ENCODE peak calls at places on chromosomes 12 and 14, in four cellular contexts. B, T, L and H are unnamed samples. For H3K4me1, the result is how much of the 10 kb centered on the place peaks cover.

GRCh38 chr12:93889516-93890202 is 212.5 kb downstream of the CRADD start:
- DNase-seq in B (no peak), T (no peak), L (no peak), H (no peak)

GRCh38 chr14:73283592-73284379 is 46.5 kb downstream of the PAPLN start:
- DNase-seq in B (peak), T (no peak), L (no peak), H (no peak)

GRCh38 chr12:80580254-80580653 is 127.2 kb upstream of the MYF6 start:
- DNase-seq in B (peak), T (no peak), L (no peak), H (no peak)

GRCh38 chr12:80187660-80188090 is 88.3 kb downstream of the OTOGL start:
- DNase-seq in B (peak), T (no peak), L (peak), H (no peak)

GRCh38 chr12:60052483-60052882 is 456.7 kb downstream of the SLC16A7 start:
- DNase-seq in B (no peak), T (no peak), L (peak), H (no peak)

GRCh38 chr12:118840399-118840798 is 140.9 kb upstream of the SRRM4 start:
- DNase-seq in B (no peak), T (no peak), L (no peak), H (no peak)

GRCh38 chr12:132672678-132673077 is 14.5 kb downstream of the POLE start:
- DNase-seq in B (no peak), T (no peak), L (no peak), H (no peak)

GRCh38 chr12:118711185-118711584 is 270.2 kb upstream of the SRRM4 start:
- DNase-seq in B (no peak), T (no peak), L (no peak), H (no peak)

GRCh38 chr14:75042040-75042439 is 9.2 kb downstream of the MLH3 start:
- DNase-seq in B (no peak), T (no peak), L (peak), H (no peak)

GRCh38 chr14:95495538-95496025 is 20.9 kb downstream of the SYNE3 start:
- DNase-seq in B (no peak), T (no peak), L (peak), H (peak)

GRCh38 chr12:27814851-27815591 is 35.0 kb upstream of the MANSC4 start:
- DNase-seq in B (peak), T (no peak), L (no peak), H (no peak)

GRCh38 chr12:114625294-114625851 is 58.6 kb downstream of the TBX3 start:
- DNase-seq in B (peak), T (no peak), L (peak), H (no peak)

GRCh38 chr14:94447986-94448808 is 4.4 kb downstream of the SERPINA11 start:
- DNase-seq in B (no peak), T (no peak), L (no peak), H (no peak)

GRCh38 chr12:38588618-38589309 is 272.2 kb downstream of the ALG10B start:
- DNase-seq in B (no peak), T (no peak), L (no peak), H (no peak)

GRCh38 chr14:68722968-68723577 is 69.8 kb downstream of the ZFP36L1 start:
- DNase-seq in B (no peak), T (no peak), L (no peak), H (no peak)

GRCh38 chr12:72535591-72535990 is 263.4 kb downstream of the TRHDE start:
- DNase-seq in B (no peak), T (no peak), L (no peak), H (no peak)

GRCh38 chr12:20525064-20525610 is 156.8 kb downstream of the PDE3A start:
- DNase-seq in B (no peak), T (no peak), L (no peak), H (no peak)

GRCh38 chr12:122352394-122352793 is 70.1 kb downstream of the CLIP1 start:
- DNase-seq in B (no peak), T (no peak), L (no peak), H (no peak)

GRCh38 chr12:3326850-3327780 is 163.9 kb upstream of the PRMT8 start:
- DNase-seq in B (no peak), T (no peak), L (no peak), H (no peak)

GRCh38 chr12:3328081-3328480 is 162.9 kb upstream of the PRMT8 start:
- DNase-seq in B (no peak), T (no peak), L (no peak), H (no peak)

GRCh38 chr12:3328571-3328970 is 162.4 kb upstream of the PRMT8 start:
- DNase-seq in B (no peak), T (no peak), L (no peak), H (no peak)

GRCh38 chr12:3325736-3326135 is 165.3 kb upstream of the PRMT8 start:
- DNase-seq in B (no peak), T (no peak), L (no peak), H (no peak)

DNA sequence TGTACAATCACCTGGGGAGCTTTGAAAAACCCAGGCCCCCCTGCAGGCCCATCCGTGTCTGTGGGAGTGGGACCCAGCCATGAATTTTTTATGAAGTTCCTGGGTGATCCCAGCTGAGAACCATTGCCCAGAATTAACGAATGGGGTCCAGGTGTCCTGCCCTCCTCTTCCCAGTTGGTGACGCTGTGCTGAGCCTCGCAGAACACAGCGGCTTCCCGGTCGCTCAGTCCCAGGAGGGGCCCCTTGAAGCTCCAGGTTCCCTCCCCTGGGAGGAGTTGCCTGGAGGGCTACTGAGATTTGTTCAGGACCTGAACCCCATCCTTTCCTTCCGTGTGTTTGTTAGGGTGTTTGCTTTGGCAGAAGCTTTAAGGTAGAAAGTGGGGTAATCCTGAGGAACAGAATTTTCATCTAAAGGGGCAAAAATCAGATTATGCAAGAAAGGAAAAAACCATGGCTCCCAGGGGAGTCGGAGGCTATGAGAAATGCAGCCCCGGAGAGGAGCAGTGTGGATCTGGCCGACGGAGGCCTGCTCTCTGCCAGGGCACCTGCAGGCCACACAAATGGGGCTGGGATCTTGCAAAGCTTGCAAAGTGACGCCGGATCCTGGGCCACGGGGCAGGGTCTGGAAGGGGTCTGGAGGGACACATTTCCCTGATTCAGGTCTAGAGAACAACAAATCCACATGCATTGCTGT is 164.7 kb upstream of the PRMT8 start:
- DNase-seq in B (no peak), T (no peak), L (no peak), H (no peak)
- H3K4me1 ChIP-seq in B (under half), T (under half), L (under half), H (under half)

GRCh38 chr12:120988658-120989057 is 10.3 kb downstream of the HNF1A start:
- DNase-seq in B (no peak), T (no peak), L (no peak), H (no peak)
- H3K4me1 ChIP-seq in B (under half), T (under half), L (under half), H (under half)

GRCh38 chr12:111437816-111438454 is 32.2 kb downstream of the SH2B3 start:
- DNase-seq in B (peak), T (no peak), L (peak), H (no peak)

GRCh38 chr12:111438501-111438900 is 32.8 kb downstream of the SH2B3 start:
- DNase-seq in B (peak), T (peak), L (peak), H (peak)

GRCh38 chr12:111436266-111436665 is 30.5 kb downstream of the SH2B3 start:
- DNase-seq in B (no peak), T (no peak), L (no peak), H (no peak)

GRCh38 chr12:111435661-111436201 is 30.0 kb downstream of the SH2B3 start:
- DNase-seq in B (no peak), T (no peak), L (no peak), H (peak)

DNA sequence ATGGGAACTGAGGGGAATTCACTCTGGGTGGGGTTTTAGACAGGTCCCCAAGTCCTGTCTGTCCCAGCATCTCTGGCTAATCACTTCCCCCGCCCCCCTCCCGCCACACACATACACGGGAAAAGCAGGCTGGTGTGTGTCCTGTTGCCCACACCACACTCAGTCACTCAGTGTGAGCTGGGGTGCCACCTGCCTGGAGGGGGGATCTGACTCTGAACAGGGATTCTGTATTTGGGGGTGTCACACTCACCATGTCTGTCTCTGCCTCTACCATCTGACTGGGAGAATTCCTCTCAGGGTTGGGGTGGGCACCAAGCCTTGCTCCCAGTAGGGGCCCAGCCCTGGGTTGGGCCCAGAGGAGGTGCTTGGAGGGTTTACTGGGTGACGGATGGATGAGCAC is 31.1 kb downstream of the SH2B3 start:
- DNase-seq in B (no peak), T (no peak), L (no peak), H (no peak)
- H3K4me1 ChIP-seq in B (half or more), T (half or more), L (half or more), H (under half)

DNA sequence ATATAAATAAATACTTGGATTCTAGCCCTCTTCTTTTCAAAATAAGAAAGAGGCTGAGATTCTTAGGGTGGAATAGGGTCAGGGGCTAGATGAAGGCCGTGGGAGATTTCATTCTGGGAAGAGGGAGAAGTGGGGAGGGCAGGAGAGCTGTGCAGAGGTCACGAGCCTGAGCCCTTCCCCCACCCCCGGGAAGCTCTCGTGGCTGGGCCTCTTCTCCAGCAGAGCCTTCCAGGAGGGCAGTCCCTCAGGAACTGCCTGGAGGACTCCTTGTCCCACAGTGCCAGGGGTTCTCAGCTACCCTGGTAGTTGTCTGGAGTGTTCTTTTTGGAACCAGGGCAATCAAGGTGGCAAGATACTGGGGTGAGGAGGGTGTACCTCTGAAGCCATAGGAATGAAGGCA is 94.0 kb downstream of the ESR2 start:
- DNase-seq in B (no peak), T (no peak), L (no peak), H (no peak)
- H3K4me1 ChIP-seq in B (under half), T (under half), L (under half), H (under half)

GRCh38 chr12:108635997-108636808 is 2.5 kb upstream of the SELPLG start:
- DNase-seq in B (no peak), T (no peak), L (no peak), H (no peak)

GRCh38 chr12:108637222-108637621 is 3.5 kb upstream of the SELPLG start:
- DNase-seq in B (no peak), T (no peak), L (no peak), H (no peak)

GRCh38 chr12:108638997-108639822 is 5.5 kb upstream of the SELPLG start:
- DNase-seq in B (no peak), T (no peak), L (no peak), H (no peak)

GRCh38 chr12:108637631-108638030 is 3.9 kb upstream of the SELPLG start:
- DNase-seq in B (no peak), T (no peak), L (no peak), H (no peak)

GRCh38 chr12:108638141-108638823 is 4.6 kb upstream of the SELPLG start:
- DNase-seq in B (no peak), T (no peak), L (peak), H (no peak)
- H3K4me1 ChIP-seq in B (under half), T (half or more), L (under half), H (under half)

GRCh38 chr14:99561827-99562226 is 42.2 kb downstream of the CCDC85C start:
- DNase-seq in B (no peak), T (no peak), L (no peak), H (no peak)

GRCh38 chr14:99560946-99561683 is 42.9 kb downstream of the CCDC85C start:
- DNase-seq in B (no peak), T (no peak), L (no peak), H (peak)

GRCh38 chr14:99562848-99563748 is 40.9 kb downstream of the CCDC85C start:
- DNase-seq in B (peak), T (peak), L (peak), H (peak)

GRCh38 chr14:99559286-99559990 is 44.6 kb downstream of the CCDC85C start:
- DNase-seq in B (no peak), T (no peak), L (no peak), H (no peak)

DNA sequence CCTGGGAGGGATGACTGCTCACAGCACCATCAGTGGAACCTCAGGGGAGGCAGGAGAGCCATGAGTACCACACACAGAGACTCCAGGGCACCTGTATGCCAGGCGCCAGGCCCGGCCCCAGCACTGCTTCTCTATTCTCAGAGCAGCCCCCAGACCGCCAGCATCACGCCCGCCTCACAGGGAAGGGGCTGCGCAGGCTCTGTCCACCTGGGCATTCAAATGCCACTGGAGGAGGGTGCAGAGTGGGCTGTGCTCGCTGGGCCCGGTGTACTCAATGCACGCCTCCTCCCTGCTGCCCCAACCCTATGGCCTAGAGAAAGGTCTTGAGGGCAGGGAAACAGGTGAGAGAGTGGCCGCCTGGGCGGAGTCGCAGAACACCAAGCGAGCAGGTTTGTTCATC is 43.6 kb downstream of the CCDC85C start:
- DNase-seq in B (no peak), T (no peak), L (no peak), H (peak)
- H3K4me1 ChIP-seq in B (under half), T (under half), L (under half), H (under half)

GRCh38 chr14:58280954-58281787 is 17.2 kb upstream of the ARID4A start:
- DNase-seq in B (peak), T (no peak), L (peak), H (no peak)
- H3K4me1 ChIP-seq in B (under half), T (half or more), L (under half), H (under half)